ENCODE peak calls at places on chromosomes 11 and 22, in ten cellular contexts. M is AG10803, N is cardiac fibroblast, R is NAMALWA, I is D341Med, K is HCT116, A is upper lobe of right lung, T is AML-193, Z is NCI-H1105 treated with DMSO at 0.1 percent for 48 hours, Q is fibroblast of gingiva. B is an unnamed sample.

GRCh38 chr11:10378362-10378761 is 73.5 kb downstream of the ADM start:
- DNase-seq in M (no peak), N (no peak), R (no peak), I (no peak), K (no peak), A (no peak), T (no peak), Z (no peak), Q (no peak), B (no peak)

GRCh38 chr11:8227156-8228152 is 36.2 kb downstream of the LMO1 start:
- DNase-seq in M (no peak), N (no peak), R (no peak), I (no peak), K (no peak), A (peak), T (no peak), Z (no peak), Q (no peak), B (no peak)

GRCh38 chr22:40463727-40464126 is 93.3 kb downstream of the SGSM3 start:
- DNase-seq in M (no peak), N (no peak), R (no peak), I (no peak), K (no peak), A (no peak), T (peak), Z (no peak), Q (no peak), B (no peak)

GRCh38 chr11:126378763-126379162 is 23.3 kb downstream of the ST3GAL4 start:
- DNase-seq in M (no peak), N (peak), R (no peak), I (no peak), K (no peak), A (no peak), T (no peak), Z (peak), Q (no peak), B (no peak)

GRCh38 chr22:50250555-50251471 is at the start of gene HDAC10:
- DNase-seq in M (peak), N (peak), R (peak), I (peak), K (no peak), A (peak), T (peak), Z (peak), Q (peak), B (peak)

GRCh38 chr22:20607157-20607907 is 99.9 kb downstream of the MED15 start:
- DNase-seq in M (no peak), N (no peak), R (no peak), I (no peak), K (no peak), A (no peak), T (no peak), Z (peak), Q (no peak), B (no peak)

GRCh38 chr11:102926517-102926916 is 29.0 kb downstream of the MMP13 start:
- DNase-seq in M (no peak), N (no peak), R (no peak), I (no peak), K (no peak), A (no peak), T (no peak), Z (no peak), Q (no peak), B (no peak)

GRCh38 chr11:95277868-95278267 is 46.9 kb upstream of the SESN3 start:
- DNase-seq in M (no peak), N (no peak), R (no peak), I (no peak), K (no peak), A (no peak), T (no peak), Z (no peak), Q (no peak), B (no peak)

GRCh38 chr11:63764201-63764711 is 4.3 kb downstream of the ZFTA start:
- DNase-seq in M (no peak), N (no peak), R (no peak), I (no peak), K (no peak), A (no peak), T (no peak), Z (no peak), Q (no peak), B (no peak)

GRCh38 chr11:73029408-73029807 is 112.7 kb downstream of the FCHSD2 start:
- DNase-seq in M (no peak), N (peak), R (no peak), I (no peak), K (no peak), A (no peak), T (no peak), Z (no peak), Q (no peak), B (no peak)

GRCh38 chr11:62880231-62880802 is 379 bp upstream of the SLC3A2 start:
- DNase-seq in M (peak), N (peak), R (peak), I (no peak), K (no peak), A (no peak), T (peak), Z (peak), Q (peak), B (peak)

GRCh38 chr11:115279831-115280761 is 224.1 kb downstream of the CADM1 start:
- DNase-seq in M (no peak), N (no peak), R (no peak), I (peak), K (no peak), A (no peak), T (no peak), Z (no peak), Q (no peak), B (no peak)

GRCh38 chr11:67663515-67664212 is 10.8 kb downstream of the ALDH3B2 start:
- DNase-seq in M (no peak), N (no peak), R (no peak), I (peak), K (no peak), A (peak), T (no peak), Z (no peak), Q (no peak), B (no peak)

GRCh38 chr22:40826984-40827741 is 8.0 kb upstream of the SLC25A17 start:
- DNase-seq in M (no peak), N (no peak), R (no peak), I (no peak), K (no peak), A (no peak), T (no peak), Z (no peak), Q (no peak), B (no peak)

GRCh38 chr11:65428578-65429068 is 6.0 kb downstream of the NEAT1 start:
- DNase-seq in M (no peak), N (peak), R (no peak), I (no peak), K (no peak), A (peak), T (no peak), Z (no peak), Q (no peak), B (no peak)

GRCh38 chr22:47288640-47289039 is 526.2 kb downstream of the TBC1D22A start:
- DNase-seq in M (no peak), N (no peak), R (no peak), I (no peak), K (no peak), A (no peak), T (no peak), Z (no peak), Q (no peak), B (no peak)

GRCh38 chr22:42807185-42807584 is 49.9 kb downstream of the ARFGAP3 start:
- DNase-seq in M (no peak), N (no peak), R (no peak), I (no peak), K (no peak), A (no peak), T (no peak), Z (no peak), Q (no peak), B (no peak)

GRCh38 chr11:118605116-118605867 is 2.1 kb upstream of the PHLDB1 start:
- DNase-seq in M (peak), N (peak), R (no peak), I (no peak), K (no peak), A (no peak), T (no peak), Z (no peak), Q (peak), B (peak)

GRCh38 chr11:129317564-129317963 is 58.1 kb upstream of the BARX2 start:
- DNase-seq in M (no peak), N (no peak), R (no peak), I (no peak), K (no peak), A (no peak), T (peak), Z (peak), Q (no peak), B (peak)

B was measured in body of pancreas.